ENCODE peak calls at places on chromosomes 5 and 9, in five cellular contexts. One of them, this sample, is unnamed.

GRCh38 chr9:91534374-91534773 is 110.7 kb upstream of the NFIL3 start:
- DNase-seq in A549: no peak
- DNase-seq in HepG2: no peak
- DNase-seq in K562: no peak
- DNase-seq in GM12878: no peak
- DNase-seq in this sample: no peak

GRCh38 chr9:92179286-92180002 is 64.2 kb upstream of the SPTLC1 start:
- DNase-seq in K562: peak; percentile 5
- DNase-seq in A549: no peak
- DNase-seq in GM12878: no peak
- DNase-seq in HepG2: no peak
- DNase-seq in this sample: no peak

GRCh38 chr5:133460172-133460758 is 152.1 kb downstream of the FSTL4 start:
- DNase-seq in K562: peak; percentile 79
- DNase-seq in A549: peak; percentile 29
- DNase-seq in HepG2: no peak
- DNase-seq in GM12878: no peak
- DNase-seq in this sample: peak; percentile 77

GRCh38 chr5:43042176-43042625 is 2.1 kb upstream of the ANXA2R start:
- DNase-seq in GM12878: no peak
- DNase-seq in HepG2: peak; percentile 47
- DNase-seq in A549: peak; percentile 82
- DNase-seq in K562: peak; percentile 37
- DNase-seq in this sample: peak; percentile 78

GRCh38 chr9:76654575-76654974 is 109.7 kb upstream of the PCA3 start:
- DNase-seq in HepG2: no peak
- DNase-seq in GM12878: no peak
- DNase-seq in K562: no peak
- DNase-seq in A549: no peak
- DNase-seq in this sample: no peak

GRCh38 chr5:88860501-88860900 is 22.5 kb downstream of the MEF2C start:
- DNase-seq in HepG2: no peak
- DNase-seq in A549: no peak
- DNase-seq in GM12878: no peak
- DNase-seq in K562: no peak
- DNase-seq in this sample: no peak

GRCh38 chr9:136629001-136629878 is 33.5 kb upstream of the EGFL7 start:
- DNase-seq in HepG2: no peak
- DNase-seq in K562: no peak
- DNase-seq in A549: no peak
- DNase-seq in GM12878: no peak
- DNase-seq in this sample: no peak

GRCh38 chr5:56003633-56004032 is 8.9 kb upstream of the IL6ST start:
- DNase-seq in HepG2: no peak
- DNase-seq in A549: no peak
- DNase-seq in GM12878: no peak
- DNase-seq in K562: no peak
- DNase-seq in this sample: no peak

GRCh38 chr5:102811962-102812361 is 56.9 kb downstream of the PAM start:
- DNase-seq in HepG2: no peak
- DNase-seq in GM12878: no peak
- DNase-seq in A549: peak; percentile 2
- DNase-seq in K562: no peak
- DNase-seq in this sample: no peak

GRCh38 chr5:159833088-159833487 is 83.2 kb upstream of the ADRA1B start:
- DNase-seq in K562: no peak
- DNase-seq in HepG2: no peak
- DNase-seq in GM12878: no peak
- DNase-seq in A549: peak; percentile 37
- DNase-seq in this sample: peak; percentile 31
- TF ChIP-seq JUNB in K562: no peak
- TF ChIP-seq JUNB in HepG2: no peak
- TF ChIP-seq JUNB in GM12878: no peak
- TF ChIP-seq JUNB in A549: no peak
- TF ChIP-seq JUNB in this sample: no peak

DNA sequence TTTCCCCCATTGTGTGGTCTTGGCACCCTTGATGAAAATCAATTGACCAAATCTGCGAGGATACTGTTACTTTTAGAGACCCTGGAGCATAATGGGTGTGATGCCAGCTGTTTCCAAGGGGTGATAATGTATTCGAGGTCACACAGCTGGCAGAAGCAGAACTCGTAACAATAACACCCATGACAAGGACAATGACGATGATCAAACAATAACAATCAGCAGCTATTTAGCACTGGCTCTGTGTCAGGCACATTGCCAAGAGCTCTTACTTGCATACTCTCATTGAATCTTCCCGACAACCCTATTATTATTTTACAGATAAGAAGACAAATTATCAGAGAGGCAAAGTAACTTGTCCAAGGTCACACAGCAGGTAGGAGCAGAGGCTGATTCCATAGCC is 223.7 kb upstream of the MSX2 start:
- DNase-seq in HepG2: no peak
- DNase-seq in K562: no peak
- DNase-seq in A549: no peak
- DNase-seq in GM12878: no peak
- DNase-seq in this sample: no peak
- TF ChIP-seq JUNB in HepG2: no peak
- TF ChIP-seq JUNB in K562: no peak
- TF ChIP-seq JUNB in A549: no peak
- TF ChIP-seq JUNB in GM12878: no peak
- TF ChIP-seq JUNB in this sample: no peak

DNA sequence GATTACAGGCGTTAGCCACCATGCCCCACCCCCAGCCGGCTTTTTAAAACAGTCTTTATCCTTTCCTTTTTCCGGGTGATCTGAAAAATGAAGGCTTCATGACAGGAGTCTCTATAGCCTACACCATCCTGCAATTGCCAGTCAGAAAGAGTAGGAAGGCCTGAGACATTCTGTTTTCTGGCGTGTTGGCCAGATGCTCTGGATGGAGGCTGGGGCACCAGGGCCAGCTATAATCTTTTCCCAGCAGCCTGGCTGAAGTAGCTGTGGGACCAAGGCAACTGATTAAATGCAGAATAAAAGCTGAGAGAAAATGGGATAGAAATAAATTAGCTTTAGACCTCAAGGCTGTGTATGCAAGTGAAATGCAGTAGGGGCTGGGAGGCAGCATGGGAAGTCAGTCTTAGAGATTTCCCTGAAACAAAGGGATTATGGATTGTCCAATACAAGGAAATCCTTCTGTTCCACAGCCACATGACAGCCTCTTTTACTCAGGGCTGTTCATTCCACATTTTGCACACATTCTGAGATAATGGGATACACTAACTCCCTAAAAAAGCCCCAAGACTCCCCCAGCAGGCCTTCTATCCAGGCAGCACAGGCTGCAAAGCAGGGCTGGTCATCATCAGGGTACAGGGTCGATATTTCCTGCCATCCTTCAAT is 116.0 kb upstream of the LRRTM2 start:
- DNase-seq in HepG2: no peak
- DNase-seq in GM12878: no peak
- DNase-seq in K562: no peak
- DNase-seq in A549: no peak
- DNase-seq in this sample: no peak
- TF ChIP-seq JUNB in HepG2: no peak
- TF ChIP-seq JUNB in GM12878: no peak
- TF ChIP-seq JUNB in K562: no peak
- TF ChIP-seq JUNB in A549: no peak
- TF ChIP-seq JUNB in this sample: no peak

DNA sequence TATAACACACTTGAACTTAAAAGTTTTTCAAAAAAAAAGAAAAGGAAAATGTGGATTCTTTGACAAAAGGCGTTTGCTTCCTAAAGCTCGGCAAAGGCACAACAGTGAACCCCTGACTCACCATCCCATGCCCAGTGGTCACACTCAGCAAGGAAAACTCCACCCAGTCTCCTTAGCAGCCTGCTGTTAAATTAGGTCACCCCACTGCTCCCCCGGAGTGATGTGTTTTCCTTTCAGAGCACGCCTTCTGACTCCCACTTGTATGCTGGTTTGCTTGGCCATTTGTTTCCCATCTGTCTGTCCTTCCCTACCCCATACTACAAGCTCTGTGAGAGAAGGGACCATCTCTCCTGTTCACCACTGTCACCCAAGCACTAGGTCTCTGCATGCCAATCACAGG is 23.8 kb downstream of the RETREG1 start:
- DNase-seq in K562: no peak
- DNase-seq in GM12878: no peak
- DNase-seq in HepG2: no peak
- DNase-seq in A549: no peak
- DNase-seq in this sample: no peak
- TF ChIP-seq JUNB in K562: no peak
- TF ChIP-seq JUNB in GM12878: no peak
- TF ChIP-seq JUNB in HepG2: no peak
- TF ChIP-seq JUNB in A549: no peak
- TF ChIP-seq JUNB in this sample: no peak

DNA sequence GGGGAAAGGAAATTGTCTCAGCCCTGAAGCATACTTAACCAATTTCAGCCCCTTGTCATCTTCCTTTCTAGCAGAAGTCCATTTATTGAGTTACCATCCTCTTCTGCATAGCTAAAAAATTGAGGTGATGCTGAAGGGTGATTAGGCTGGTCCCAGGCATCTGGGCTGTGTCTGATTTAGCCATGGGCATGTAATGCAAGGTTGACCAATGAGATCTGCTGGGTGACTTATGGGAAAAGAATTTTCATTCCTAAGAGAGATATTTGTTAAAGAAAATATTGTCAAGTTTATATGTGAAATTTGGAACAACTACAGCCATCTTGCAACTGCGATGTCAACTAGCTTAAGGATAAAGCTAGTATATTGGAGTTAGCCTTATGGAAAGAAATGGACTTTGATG is 5.1 kb downstream of the ITGA2 start:
- DNase-seq in HepG2: no peak
- DNase-seq in A549: no peak
- DNase-seq in K562: no peak
- DNase-seq in GM12878: no peak
- DNase-seq in this sample: no peak
- TF ChIP-seq JUNB in HepG2: no peak
- TF ChIP-seq JUNB in A549: no peak
- TF ChIP-seq JUNB in K562: no peak
- TF ChIP-seq JUNB in GM12878: no peak
- TF ChIP-seq JUNB in this sample: no peak

GRCh38 chr9:83233647-83234046 is 170.7 kb upstream of the RASEF start:
- DNase-seq in A549: no peak
- DNase-seq in GM12878: no peak
- DNase-seq in K562: no peak
- DNase-seq in HepG2: no peak
- DNase-seq in this sample: no peak

GRCh38 chr9:83236029-83236696 is 173.2 kb upstream of the RASEF start:
- DNase-seq in GM12878: no peak
- DNase-seq in A549: no peak
- DNase-seq in K562: no peak
- DNase-seq in HepG2: no peak
- DNase-seq in this sample: no peak

GRCh38 chr9:83234541-83234940 is 171.6 kb upstream of the RASEF start:
- DNase-seq in A549: no peak
- DNase-seq in HepG2: no peak
- DNase-seq in GM12878: no peak
- DNase-seq in K562: no peak
- DNase-seq in this sample: no peak

GRCh38 chr9:83235524-83235923 is 172.6 kb upstream of the RASEF start:
- DNase-seq in HepG2: no peak
- DNase-seq in GM12878: no peak
- DNase-seq in K562: no peak
- DNase-seq in A549: no peak
- DNase-seq in this sample: peak; percentile 55

DNA sequence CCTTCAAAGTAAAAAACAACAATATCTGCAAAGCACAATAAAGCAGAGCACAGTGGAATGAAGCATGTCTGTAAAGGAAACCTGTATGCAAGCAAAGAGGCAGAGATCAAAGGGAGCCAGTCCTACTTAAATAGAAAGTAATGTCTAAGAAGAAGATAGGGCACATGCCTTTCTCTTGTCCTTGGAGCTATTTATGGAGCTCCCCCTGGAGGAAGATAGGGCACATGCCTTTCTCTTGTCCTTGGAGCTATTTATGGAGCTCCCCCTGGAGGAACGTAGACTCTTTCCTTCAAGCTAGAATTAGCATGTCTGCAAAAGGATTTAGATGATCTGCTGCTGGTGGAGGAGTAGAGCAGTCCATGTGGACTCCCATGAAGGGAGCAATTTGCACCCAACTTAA is 168.1 kb upstream of the RASEF start:
- DNase-seq in K562: no peak
- DNase-seq in GM12878: no peak
- DNase-seq in A549: no peak
- DNase-seq in HepG2: peak; percentile 53
- DNase-seq in this sample: peak; percentile 83
- TF ChIP-seq JUNB in K562: no peak
- TF ChIP-seq JUNB in GM12878: no peak
- TF ChIP-seq JUNB in A549: no peak
- TF ChIP-seq JUNB in HepG2: no peak
- TF ChIP-seq JUNB in this sample: no peak

GRCh38 chr9:78871086-78871451 is 574.1 kb downstream of the PSAT1 start:
- DNase-seq in K562: no peak
- DNase-seq in HepG2: no peak
- DNase-seq in GM12878: no peak
- DNase-seq in A549: peak; percentile 46
- DNase-seq in this sample: no peak

GRCh38 chr9:78866228-78867132 is 569.6 kb downstream of the PSAT1 start:
- DNase-seq in K562: no peak
- DNase-seq in HepG2: peak; percentile 2
- DNase-seq in A549: peak; percentile 97
- DNase-seq in GM12878: no peak
- DNase-seq in this sample: no peak

GRCh38 chr9:78874056-78874455 is 577.1 kb downstream of the PSAT1 start:
- DNase-seq in A549: no peak
- DNase-seq in HepG2: no peak
- DNase-seq in K562: no peak
- DNase-seq in GM12878: no peak
- DNase-seq in this sample: no peak

GRCh38 chr9:78865757-78866156 is 568.8 kb downstream of the PSAT1 start:
- DNase-seq in GM12878: no peak
- DNase-seq in K562: no peak
- DNase-seq in HepG2: no peak
- DNase-seq in A549: peak; percentile 65
- DNase-seq in this sample: no peak

GRCh38 chr9:78871452-78872331 is 574.8 kb downstream of the PSAT1 start:
- DNase-seq in A549: peak; percentile 96
- DNase-seq in HepG2: no peak
- DNase-seq in K562: no peak
- DNase-seq in GM12878: no peak
- DNase-seq in this sample: no peak
- TF ChIP-seq JUNB in A549: peak; percentile 93
- TF ChIP-seq JUNB in HepG2: no peak
- TF ChIP-seq JUNB in K562: no peak
- TF ChIP-seq JUNB in GM12878: no peak
- TF ChIP-seq JUNB in this sample: no peak

GRCh38 chr5:17228833-17229291 is 11.4 kb downstream of the BASP1 start:
- DNase-seq in GM12878: peak; percentile 66
- DNase-seq in HepG2: no peak
- DNase-seq in A549: no peak
- DNase-seq in K562: no peak
- DNase-seq in this sample: no peak
- TF ChIP-seq JUNB in GM12878: peak; percentile 88
- TF ChIP-seq JUNB in HepG2: no peak
- TF ChIP-seq JUNB in A549: no peak
- TF ChIP-seq JUNB in K562: no peak
- TF ChIP-seq JUNB in this sample: no peak

This sample was measured in GM23338.